ENCODE peak calls at places on chromosomes 6 and 20, in four cellular contexts. V, P, J and T are unnamed samples.

GRCh38 chr6:152605342-152605741 is 31.8 kb downstream of the SYNE1 start:
- DNase-seq in V (no peak), P (no peak), J (no peak), T (peak)

GRCh38 chr20:38609828-38610227 is 8.2 kb downstream of the ARHGAP40 start:
- DNase-seq in P (no peak), V (no peak), J (no peak), T (no peak)

GRCh38 chr6:163837681-163838431 is 423.3 kb downstream of the QKI start:
- DNase-seq in P (no peak), J (no peak), V (no peak), T (peak)

GRCh38 chr6:148874698-148875293 is 128.0 kb downstream of the UST start:
- DNase-seq in P (no peak), J (no peak), V (no peak), T (no peak)

GRCh38 chr6:108565893-108566292 is 5.2 kb downstream of the FOXO3 start:
- DNase-seq in P (no peak), V (no peak), J (no peak), T (peak)

GRCh38 chr6:23013776-23014175 is 444.4 kb downstream of the HDGFL1 start:
- DNase-seq in P (no peak), J (no peak), V (no peak), T (peak)

GRCh38 chr6:92577077-92577719 is 842.2 kb downstream of the EPHA7 start:
- DNase-seq in V (no peak), P (no peak), J (no peak), T (peak)

GRCh38 chr6:161351855-161352254 is 78.0 kb upstream of the AGPAT4 start:
- DNase-seq in P (peak), J (no peak), V (no peak), T (no peak)

GRCh38 chr20:5061209-5061608 is 58.5 kb downstream of the PCNA start:
- DNase-seq in P (no peak), V (no peak), J (peak), T (peak)

GRCh38 chr6:155340464-155341129 is 26.3 kb upstream of the TFB1M start:
- DNase-seq in P (no peak), J (peak), V (no peak), T (peak)

GRCh38 chr20:38204936-38205435 is 39.9 kb upstream of the TGM2 start:
- DNase-seq in P (no peak), V (no peak), J (no peak), T (peak)

GRCh38 chr6:167311286-167311685 is 13.6 kb upstream of the TTLL2 start:
- DNase-seq in P (no peak), J (no peak), V (no peak), T (no peak)

GRCh38 chr6:108697646-108698161 is 137.0 kb downstream of the FOXO3 start:
- DNase-seq in V (no peak), J (no peak), P (no peak), T (no peak)

GRCh38 chr6:7909323-7910276 is 988 bp downstream of the TXNDC5 start:
- DNase-seq in J (peak), P (peak), V (no peak), T (peak)

GRCh38 chr6:7910654-7911344 is at the start of gene TXNDC5:
- DNase-seq in V (no peak), J (peak), P (peak), T (peak)

GRCh38 chr6:7911345-7911725 is 747 bp upstream of the TXNDC5 start:
- DNase-seq in P (no peak), V (no peak), J (no peak), T (no peak)

GRCh38 chr6:7912024-7912423 is 1.4 kb upstream of the TXNDC5 start:
- DNase-seq in V (no peak), J (no peak), P (no peak), T (no peak)

GRCh38 chr6:7910298-7910653 is 312 bp downstream of the TXNDC5 start:
- DNase-seq in J (no peak), V (no peak), P (peak), T (no peak)
- TF ChIP-seq ELK1 in J (no peak), V (no peak), P (no peak), T (no peak)

DNA sequence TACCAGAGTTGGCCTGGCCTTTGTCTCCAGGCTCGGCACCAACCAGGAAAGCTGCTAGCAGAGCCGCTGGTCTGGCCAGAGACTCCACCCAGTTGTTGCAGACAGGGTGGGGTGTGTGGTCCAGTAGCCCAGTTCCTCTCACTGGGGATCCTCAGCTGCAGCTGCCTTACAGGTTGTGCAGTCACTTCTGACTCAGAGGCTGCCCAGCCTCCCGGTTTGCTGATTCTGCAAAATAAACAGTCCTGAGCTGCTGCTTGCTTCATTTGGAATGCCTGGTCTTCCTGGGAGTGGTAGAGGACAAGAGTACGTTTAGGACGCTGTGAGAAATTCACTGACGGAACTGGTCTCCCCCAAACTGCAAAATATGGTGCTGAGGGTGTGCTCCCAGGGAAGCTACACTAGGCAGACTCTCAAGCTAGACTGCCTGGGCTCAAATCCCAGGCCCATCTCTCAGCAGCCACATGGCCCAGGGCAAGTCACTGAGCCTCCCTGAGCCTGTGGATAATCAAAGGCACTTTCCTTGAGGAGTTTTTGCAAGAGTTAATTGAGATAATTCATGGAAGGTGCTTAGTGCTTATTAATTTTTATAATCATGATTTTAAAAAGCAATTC is 246.1 kb downstream of the TFAP2C start:
- DNase-seq in V (no peak), P (no peak), J (peak), T (peak)
- TF ChIP-seq ELK1 in V (no peak), P (no peak), J (no peak), T (no peak)

GRCh38 chr6:44024597-44025219 is 102.5 kb downstream of the MRPL14 start:
- DNase-seq in P (no peak), V (no peak), J (no peak), T (no peak)
- TF ChIP-seq ELK1 in P (no peak), V (no peak), J (no peak), T (no peak)

DNA sequence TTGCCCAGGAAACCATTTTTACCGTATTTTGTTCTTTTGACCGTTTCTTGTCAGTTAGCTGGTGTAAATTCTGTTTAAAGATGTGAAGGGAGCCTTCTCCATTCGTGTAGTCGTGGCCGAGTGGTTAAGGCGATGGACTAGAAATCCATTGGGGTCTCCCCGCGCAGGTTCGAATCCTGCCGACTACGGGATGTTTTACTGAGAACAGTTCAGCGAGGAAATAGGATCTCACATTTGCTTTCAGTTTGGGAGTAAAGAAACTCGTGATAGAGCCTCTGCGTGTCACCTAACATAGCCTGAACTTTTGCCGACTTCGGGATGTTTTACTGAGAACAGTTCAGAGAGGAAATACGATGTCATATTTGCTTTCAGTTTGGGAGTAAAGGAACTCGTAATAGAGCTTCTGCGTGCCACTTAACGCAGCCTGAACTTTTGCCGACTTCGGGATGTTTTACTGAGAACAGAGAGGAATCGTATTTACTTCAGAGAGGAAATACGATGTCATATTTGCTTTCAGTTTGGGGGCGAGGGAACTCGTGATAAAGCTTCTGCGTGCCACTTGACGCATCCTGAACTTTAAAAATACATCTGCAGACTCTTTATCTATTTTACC is 5.9 kb upstream of the ZNF184 start:
- DNase-seq in P (peak), V (peak), J (peak), T (peak)
- TF ChIP-seq ELK1 in P (no peak), V (no peak), J (no peak), T (no peak)

DNA sequence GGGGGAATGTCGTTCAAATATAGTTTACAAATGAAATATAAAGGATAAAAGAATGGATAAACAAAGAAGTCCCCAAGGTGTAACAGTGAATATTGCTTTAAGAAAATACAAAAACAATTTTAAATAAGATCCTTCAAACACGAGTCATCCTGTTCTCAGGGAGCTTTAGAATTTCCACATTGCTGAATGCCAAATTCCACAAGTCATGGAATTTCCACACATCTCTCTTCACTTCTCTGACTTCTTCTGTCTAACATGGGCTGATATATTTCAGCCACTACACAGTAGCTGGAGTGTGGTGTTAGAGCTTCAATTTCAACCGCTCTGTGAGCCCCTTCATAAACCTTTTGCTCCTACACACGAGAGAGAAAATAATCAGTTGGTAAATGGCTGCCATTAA is 28.0 kb downstream of the IL22RA2 start:
- DNase-seq in P (no peak), J (no peak), V (no peak), T (no peak)
- TF ChIP-seq ELK1 in P (no peak), J (no peak), V (no peak), T (no peak)

GRCh38 chr6:42197574-42198362 is 3.0 kb upstream of the GUCA1B start:
- DNase-seq in V (no peak), P (peak), J (peak), T (peak)

GRCh38 chr6:42190784-42191183 is 4.0 kb downstream of the GUCA1B start:
- DNase-seq in V (no peak), J (no peak), P (no peak), T (peak)

GRCh38 chr6:42194056-42194455 is 700 bp downstream of the GUCA1B start:
- DNase-seq in V (no peak), P (no peak), J (no peak), T (no peak)

GRCh38 chr6:42195415-42195814 is 659 bp upstream of the GUCA1B start:
- DNase-seq in V (no peak), P (no peak), J (no peak), T (no peak)

DNA sequence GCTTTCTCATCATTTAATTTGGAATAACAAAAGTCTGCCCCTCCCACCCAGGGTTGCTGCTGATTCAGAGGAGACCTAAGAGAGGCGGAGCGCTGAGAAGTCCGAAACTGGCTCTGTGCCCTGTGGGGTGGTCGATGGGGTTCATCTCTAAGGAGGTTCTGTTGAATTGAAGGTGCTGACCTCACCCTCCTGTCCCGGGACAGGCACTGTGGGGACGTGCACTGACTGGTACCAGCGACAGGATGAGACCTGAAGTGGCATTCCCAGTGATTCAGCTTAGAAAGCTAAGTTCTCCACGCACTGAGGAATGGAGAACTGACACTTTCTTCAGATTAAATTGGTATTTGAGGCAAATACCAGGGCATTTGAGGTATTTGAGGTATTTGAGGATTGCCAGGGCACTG is 1.3 kb downstream of the GUCA1B start:
- DNase-seq in V (no peak), J (no peak), P (peak), T (no peak)
- TF ChIP-seq ELK1 in V (no peak), J (no peak), P (no peak), T (no peak)

GRCh38 chr20:51042064-51042463 is 19.2 kb upstream of the KCNG1 start:
- DNase-seq in P (no peak), J (no peak), V (no peak), T (peak)
- TF ChIP-seq ELK1 in P (no peak), J (no peak), V (no peak), T (no peak)

DNA sequence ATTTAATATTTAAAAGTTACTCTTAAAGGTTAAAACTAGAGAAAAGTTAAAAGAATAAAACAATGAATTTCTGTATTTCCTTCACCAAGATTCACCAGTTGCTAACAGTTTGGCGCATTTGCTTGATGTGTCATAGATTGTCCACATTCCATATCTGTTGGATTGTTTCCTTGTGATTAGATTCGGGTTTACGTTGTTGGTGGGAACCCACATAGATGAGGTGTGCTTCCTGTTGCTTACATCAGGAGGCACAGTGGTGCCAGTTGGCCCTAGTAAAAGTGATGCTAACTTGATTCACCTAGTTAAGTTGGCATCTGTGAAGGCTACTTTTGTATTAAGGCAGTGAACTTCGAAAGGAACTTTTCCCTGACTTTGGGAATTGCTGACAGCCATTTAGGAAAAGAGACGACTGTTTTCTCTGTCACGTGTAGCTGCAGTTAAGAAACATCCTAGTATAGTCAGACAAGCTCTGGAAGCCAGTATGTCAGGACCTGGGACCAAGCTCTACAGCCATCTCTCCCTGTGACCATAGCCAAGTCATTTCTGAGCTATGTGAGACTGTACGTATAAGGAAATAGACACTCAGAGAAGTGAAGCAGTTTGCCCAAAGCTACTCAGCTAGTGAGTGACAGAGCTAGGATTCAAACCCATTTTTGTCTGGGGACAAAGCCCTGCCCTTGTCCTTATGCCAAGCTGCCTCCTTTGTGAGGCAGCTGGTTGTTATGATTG is 49.0 kb downstream of the PPARD start:
- DNase-seq in P (no peak), V (no peak), J (peak), T (peak)
- TF ChIP-seq ELK1 in P (no peak), V (no peak), J (no peak), T (no peak)